ENCODE peak calls at places on chromosomes 6 and 20, in ten cellular contexts. I is fibroblast of lung; L is HepG2; N is MM.1S; P is brain microvascular endothelial cell; M is stimulated activated CD8-positive, alpha-beta memory T cell treated with anti-CD3 and anti-CD28 coated beads, Interleukin-15, amount 100 ng/mL, for 4 hours; K is heart right ventricle; Z is GM10248; T is NCI-H2029; E is sciatic nerve. R is an unnamed sample.

GRCh38 chr20:38635721-38636285 is 34.2 kb downstream of the ARHGAP40 start:
- DNase-seq in I (peak; percentile 24), L (no peak), N (no peak), P (peak; percentile 51), M (no peak), K (no peak), Z (no peak), T (no peak), E (no peak), R (no peak)

GRCh38 chr6:44733868-44734267 is 346.4 kb downstream of the CDC5L start:
- DNase-seq in I (peak; percentile 25), L (no peak), N (no peak), P (no peak), M (no peak), K (peak; percentile 77), Z (no peak), T (peak; percentile 63), E (no peak), R (no peak)

GRCh38 chr6:170113141-170113540 is 177.7 kb downstream of the DLL1 start:
- DNase-seq in I (no peak), L (no peak), N (no peak), P (no peak), M (no peak), K (no peak), Z (no peak), T (no peak), E (no peak), R (no peak)

GRCh38 chr20:37393196-37393862 is 47.4 kb downstream of the SRC start:
- DNase-seq in I (no peak), L (no peak), N (no peak), P (no peak), M (no peak), K (no peak), Z (no peak), T (no peak), E (no peak), R (no peak)

GRCh38 chr6:87682310-87682709 is 19.7 kb downstream of the AKIRIN2 start:
- DNase-seq in I (no peak), L (no peak), N (no peak), P (no peak), M (no peak), K (no peak), Z (no peak), T (no peak), E (no peak), R (no peak)

GRCh38 chr6:91094806-91095475 is 508.1 kb upstream of the MAP3K7 start:
- DNase-seq in I (no peak), L (no peak), N (no peak), P (no peak), M (no peak), K (no peak), Z (no peak), T (no peak), E (no peak), R (no peak)

GRCh38 chr6:39256294-39256693 is 27.0 kb upstream of the KCNK5 start:
- DNase-seq in I (no peak), L (no peak), N (no peak), P (no peak), M (no peak), K (no peak), Z (no peak), T (no peak), E (no peak), R (no peak)

GRCh38 chr6:27617700-27618689 is 145.1 kb upstream of the ZNF184 start:
- DNase-seq in I (peak; percentile 57), L (no peak), N (no peak), P (peak; percentile 65), M (no peak), K (no peak), Z (peak; percentile 37), T (no peak), E (no peak), R (peak; percentile 44)

GRCh38 chr6:41257369-41258195 is 28.9 kb downstream of the TREM1 start:
- DNase-seq in I (peak; percentile 69), L (no peak), N (no peak), P (peak; percentile 62), M (no peak), K (peak; percentile 16), Z (no peak), T (peak; percentile 57), E (no peak), R (peak; percentile 73)

GRCh38 chr6:52877168-52877567 is 32.3 kb downstream of the GSTA3 start:
- DNase-seq in I (peak; percentile 92), L (no peak), N (peak; percentile 81), P (peak; percentile 90), M (no peak), K (no peak), Z (no peak), T (no peak), E (no peak), R (peak; percentile 77)

GRCh38 chr6:6676910-6677441 is 88.5 kb downstream of the LY86 start:
- DNase-seq in I (peak; percentile 77), L (peak; percentile 67), N (peak; percentile 71), P (peak; percentile 77), M (peak; percentile 45), K (peak; percentile 81), Z (peak; percentile 73), T (peak; percentile 77), E (peak; percentile 89), R (peak; percentile 69)

GRCh38 chr6:157047951-157048350 is 270.8 kb downstream of the ARID1B start:
- DNase-seq in I (peak; percentile 82), L (no peak), N (no peak), P (no peak), M (no peak), K (no peak), Z (no peak), T (no peak), E (no peak), R (no peak)

GRCh38 chr6:74448850-74449249 is 752.8 kb downstream of the CD109 start:
- DNase-seq in I (no peak), L (no peak), N (no peak), P (no peak), M (no peak), K (no peak), Z (no peak), T (no peak), E (no peak), R (no peak)

GRCh38 chr20:49306903-49307336 is 29.1 kb upstream of the ZNFX1 start:
- DNase-seq in I (no peak), L (peak; percentile 60), N (no peak), P (no peak), M (no peak), K (no peak), Z (no peak), T (peak; percentile 68), E (no peak), R (no peak)

GRCh38 chr6:156280131-156280530 is 497.0 kb upstream of the ARID1B start:
- DNase-seq in I (no peak), L (no peak), N (peak; percentile 83), P (no peak), M (no peak), K (no peak), Z (no peak), T (peak; percentile 32), E (no peak), R (no peak)

GRCh38 chr6:21636876-21637275 is 43.3 kb downstream of the SOX4 start:
- DNase-seq in I (peak; percentile 12), L (no peak), N (no peak), P (no peak), M (no peak), K (no peak), Z (no peak), T (no peak), E (no peak), R (no peak)

GRCh38 chr20:57595041-57596030 is 24.9 kb downstream of the ZBP1 start:
- DNase-seq in I (no peak), L (no peak), N (no peak), P (no peak), M (no peak), K (no peak), Z (no peak), T (no peak), E (no peak), R (no peak)

GRCh38 chr6:2655844-2656433 is 94.8 kb downstream of the MYLK4 start:
- DNase-seq in I (no peak), L (no peak), N (no peak), P (no peak), M (no peak), K (no peak), Z (no peak), T (no peak), E (no peak), R (no peak)

GRCh38 chr6:40520683-40521082 is 66.5 kb downstream of the LRFN2 start:
- DNase-seq in I (no peak), L (no peak), N (no peak), P (no peak), M (no peak), K (peak; percentile 45), Z (no peak), T (peak; percentile 39), E (no peak), R (no peak)

GRCh38 chr20:32918751-32919150 is 60.0 kb downstream of the EFCAB8 start:
- DNase-seq in I (no peak), L (no peak), N (no peak), P (no peak), M (no peak), K (no peak), Z (no peak), T (no peak), E (no peak), R (no peak)

GRCh38 chr6:26543953-26544352 is 5.8 kb downstream of the HMGN4 start:
- DNase-seq in I (peak; percentile 37), L (peak; percentile 36), N (no peak), P (peak; percentile 24), M (no peak), K (no peak), Z (no peak), T (no peak), E (no peak), R (no peak)

GRCh38 chr6:152461556-152461955 is 175.6 kb downstream of the SYNE1 start:
- DNase-seq in I (peak; percentile 4), L (no peak), N (no peak), P (peak; percentile 15), M (no peak), K (no peak), Z (no peak), T (no peak), E (no peak), R (no peak)

GRCh38 chr6:110557226-110557625 is 80.8 kb upstream of the SLC22A16 start:
- DNase-seq in I (no peak), L (no peak), N (no peak), P (no peak), M (no peak), K (no peak), Z (no peak), T (no peak), E (no peak), R (no peak)

GRCh38 chr20:15818651-15819071 is 754.6 kb downstream of the KIF16B start:
- DNase-seq in I (no peak), L (peak; percentile 6), N (no peak), P (no peak), M (no peak), K (no peak), Z (no peak), T (peak; percentile 64), E (no peak), R (peak; percentile 12)

GRCh38 chr6:149771185-149771584 is 21.6 kb downstream of the PCMT1 start:
- DNase-seq in I (no peak), L (no peak), N (no peak), P (no peak), M (no peak), K (no peak), Z (no peak), T (no peak), E (no peak), R (no peak)

GRCh38 chr20:7579888-7580287 is 360.4 kb downstream of the HAO1 start:
- DNase-seq in I (no peak), L (no peak), N (no peak), P (no peak), M (no peak), K (no peak), Z (no peak), T (no peak), E (no peak), R (no peak)